ENCODE peak calls at places on chromosomes 7 and 10, in five cellular contexts. E, K, L, R and S are unnamed samples.

GRCh38 chr7:43721193-43721806 is 8.0 kb downstream of the COA1 start:
- DNase-seq in E (peak), K (peak), L (peak), R (no peak), S (peak)

GRCh38 chr10:61784354-61785131 is 117.0 kb upstream of the ARID5B start:
- DNase-seq in E (no peak), K (no peak), L (no peak), R (no peak), S (no peak)

GRCh38 chr10:113820507-113820906 is 33.4 kb downstream of the DCLRE1A start:
- DNase-seq in E (no peak), K (peak), L (no peak), R (no peak), S (no peak)

GRCh38 chr10:97596101-97597055 is 6.9 kb downstream of the C10orf62 start:
- DNase-seq in E (peak), K (no peak), L (no peak), R (no peak), S (peak)

GRCh38 chr10:129945941-129946760 is 17.9 kb downstream of the EBF3 start:
- DNase-seq in E (peak), K (no peak), L (no peak), R (no peak), S (no peak)

GRCh38 chr7:44103941-44104879 is at the start of gene AEBP1:
- DNase-seq in E (no peak), K (peak), L (peak), R (no peak), S (peak)

GRCh38 chr7:51545131-51545530 is 228.5 kb upstream of the COBL start:
- DNase-seq in E (no peak), K (no peak), L (no peak), R (no peak), S (no peak)

GRCh38 chr10:132493756-132494290 is 43.8 kb upstream of the INPP5A start:
- DNase-seq in E (no peak), K (no peak), L (no peak), R (no peak), S (no peak)

GRCh38 chr7:15972767-15973362 is 286.4 kb upstream of the MEOX2 start:
- DNase-seq in E (peak), K (no peak), L (no peak), R (no peak), S (peak)

GRCh38 chr10:100812978-100813377 is 67.6 kb downstream of the PAX2 start:
- DNase-seq in E (no peak), K (no peak), L (no peak), R (no peak), S (no peak)

GRCh38 chr10:35459449-35459847 is 123.1 kb downstream of the CCNY start:
- DNase-seq in E (no peak), K (no peak), L (no peak), R (no peak), S (no peak)
- H2AK5ac ChIP-seq in E (no peak), K (no peak), L (no peak), R (no peak), S (no peak)

DNA sequence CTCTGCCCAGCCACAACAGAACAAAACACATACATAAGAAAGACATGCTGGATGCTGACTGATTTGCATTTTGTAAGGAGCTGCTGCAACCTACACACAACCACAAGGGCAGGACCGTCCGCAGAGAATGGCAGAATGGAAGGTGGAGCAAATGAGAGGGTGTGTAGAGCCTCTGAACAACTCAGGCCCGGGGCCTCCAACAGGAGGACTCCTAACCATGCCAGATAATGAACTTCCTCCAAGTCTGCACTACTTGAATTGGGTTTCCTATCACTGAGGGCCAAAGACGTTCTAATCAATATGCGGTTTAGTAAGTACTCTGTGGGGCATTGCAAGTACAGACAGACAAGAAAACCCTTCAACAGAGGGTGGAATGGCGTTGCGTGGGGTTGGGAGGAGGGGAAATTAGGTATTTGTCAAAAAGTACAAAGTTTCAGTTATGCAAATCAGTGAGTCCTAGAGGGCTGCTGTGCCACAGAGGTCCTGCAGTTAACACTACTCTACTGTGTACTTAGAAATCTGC is 14.6 kb downstream of the VOPP1 start:
- DNase-seq in E (no peak), K (peak), L (no peak), R (no peak), S (no peak)
- H3K4me3 ChIP-seq in E (no peak), K (no peak), L (no peak), R (no peak), S (no peak)

GRCh38 chr7:47045169-47045568 is 536.7 kb downstream of the TNS3 start:
- DNase-seq in E (no peak), K (no peak), L (no peak), R (no peak), S (no peak)

GRCh38 chr7:47044620-47045019 is 537.3 kb downstream of the TNS3 start:
- DNase-seq in E (no peak), K (no peak), L (no peak), R (no peak), S (peak)

GRCh38 chr7:47047384-47047783 is 534.5 kb downstream of the TNS3 start:
- DNase-seq in E (no peak), K (no peak), L (no peak), R (no peak), S (no peak)

GRCh38 chr7:47046949-47047348 is 535.0 kb downstream of the TNS3 start:
- DNase-seq in E (no peak), K (peak), L (no peak), R (no peak), S (no peak)

DNA sequence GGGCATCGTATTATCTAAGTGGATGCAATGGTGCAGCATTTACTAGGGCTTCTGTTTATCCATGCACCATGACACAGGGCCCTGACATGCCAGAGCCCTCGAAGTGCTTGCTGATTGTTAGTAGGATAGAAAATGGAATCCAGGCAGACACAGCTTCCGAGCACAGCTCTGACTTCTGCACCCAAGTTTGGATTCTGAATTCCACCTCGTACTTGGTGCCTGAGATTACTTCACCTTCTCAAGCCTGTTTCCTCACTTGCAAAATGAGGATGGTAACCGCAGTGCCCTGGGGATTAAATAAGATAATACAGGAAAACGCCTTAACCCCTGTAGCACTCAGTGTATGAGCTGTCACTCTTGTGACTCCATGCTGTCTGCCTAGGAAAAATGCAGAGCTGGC is 536.3 kb downstream of the TNS3 start:
- DNase-seq in E (peak), K (no peak), L (no peak), R (no peak), S (peak)
- H2BK5ac ChIP-seq in E (no peak), K (no peak), L (no peak), R (no peak), S (no peak)

DNA sequence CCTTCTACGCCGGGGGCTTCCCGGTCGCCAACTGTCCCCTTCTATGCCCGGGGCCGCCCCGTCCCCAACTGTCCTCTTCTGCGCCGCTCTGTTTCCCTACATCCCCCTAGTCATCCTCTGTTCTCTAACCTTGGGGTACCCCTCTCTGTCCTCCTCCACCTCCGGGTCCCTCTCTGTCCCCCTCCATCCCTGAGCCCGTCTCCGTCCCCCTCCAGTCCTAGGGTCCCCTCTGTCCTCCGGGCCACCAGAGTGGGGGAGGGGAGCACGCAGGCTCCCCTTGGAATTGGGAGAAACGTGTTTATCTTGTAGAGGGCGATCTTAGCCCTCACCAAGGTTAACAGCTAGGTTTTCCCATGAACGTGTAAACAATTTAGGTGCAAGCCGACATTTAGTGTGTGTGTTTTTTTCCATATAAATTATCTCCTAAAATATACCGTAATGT is 861 bp upstream of the KLF6 start:
- DNase-seq in E (peak), K (peak), L (peak), R (no peak), S (peak)
- H2AK5ac ChIP-seq in E (peak), K (peak), L (peak), R (no peak), S (peak)

DNA sequence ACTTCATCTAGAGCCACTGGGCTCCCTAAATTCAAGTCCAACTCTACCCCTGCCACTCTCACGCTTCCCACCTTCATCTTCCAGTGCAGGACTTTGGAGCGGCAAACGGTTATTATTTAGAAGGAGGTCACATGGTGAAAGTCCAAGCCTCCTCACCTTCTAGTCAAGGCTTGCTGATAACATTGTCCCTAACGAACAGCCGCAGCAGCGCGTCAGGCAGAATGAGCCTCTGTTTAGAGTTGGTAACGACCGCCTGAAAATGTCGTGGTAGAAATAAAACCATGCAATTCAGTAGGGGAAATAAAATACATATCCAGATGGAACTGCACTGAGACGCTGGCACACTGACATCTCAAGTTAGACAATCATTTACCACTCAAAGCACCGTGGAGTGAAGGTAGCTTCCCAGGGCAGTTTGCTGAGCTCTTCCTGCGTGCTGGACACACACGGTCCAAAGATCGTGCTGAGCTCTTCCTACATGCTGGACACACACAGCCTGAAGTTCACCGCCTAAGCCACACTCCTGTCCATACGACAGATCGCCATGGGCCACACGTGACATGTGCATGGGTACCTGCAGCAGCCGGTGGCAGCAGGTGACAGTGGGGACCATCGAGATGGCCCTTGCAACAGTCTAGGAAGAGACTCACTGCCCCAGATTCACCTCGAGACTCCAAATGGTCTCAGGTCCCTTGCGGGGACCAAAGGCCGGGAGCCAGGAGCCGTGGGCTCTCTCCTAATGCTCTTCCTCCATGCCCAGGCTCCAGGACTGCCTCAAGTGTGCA is 323.5 kb downstream of the PTPRN2 start:
- DNase-seq in E (no peak), K (no peak), L (no peak), R (no peak), S (no peak)
- H3K4me3 ChIP-seq in E (no peak), K (no peak), L (no peak), R (no peak), S (no peak)

GRCh38 chr10:22682237-22683192 is 31.9 kb downstream of the PIP4K2A start:
- DNase-seq in E (peak), K (no peak), L (no peak), R (no peak), S (peak)
- H2BK5ac ChIP-seq in E (peak), K (no peak), L (no peak), R (no peak), S (no peak)

DNA sequence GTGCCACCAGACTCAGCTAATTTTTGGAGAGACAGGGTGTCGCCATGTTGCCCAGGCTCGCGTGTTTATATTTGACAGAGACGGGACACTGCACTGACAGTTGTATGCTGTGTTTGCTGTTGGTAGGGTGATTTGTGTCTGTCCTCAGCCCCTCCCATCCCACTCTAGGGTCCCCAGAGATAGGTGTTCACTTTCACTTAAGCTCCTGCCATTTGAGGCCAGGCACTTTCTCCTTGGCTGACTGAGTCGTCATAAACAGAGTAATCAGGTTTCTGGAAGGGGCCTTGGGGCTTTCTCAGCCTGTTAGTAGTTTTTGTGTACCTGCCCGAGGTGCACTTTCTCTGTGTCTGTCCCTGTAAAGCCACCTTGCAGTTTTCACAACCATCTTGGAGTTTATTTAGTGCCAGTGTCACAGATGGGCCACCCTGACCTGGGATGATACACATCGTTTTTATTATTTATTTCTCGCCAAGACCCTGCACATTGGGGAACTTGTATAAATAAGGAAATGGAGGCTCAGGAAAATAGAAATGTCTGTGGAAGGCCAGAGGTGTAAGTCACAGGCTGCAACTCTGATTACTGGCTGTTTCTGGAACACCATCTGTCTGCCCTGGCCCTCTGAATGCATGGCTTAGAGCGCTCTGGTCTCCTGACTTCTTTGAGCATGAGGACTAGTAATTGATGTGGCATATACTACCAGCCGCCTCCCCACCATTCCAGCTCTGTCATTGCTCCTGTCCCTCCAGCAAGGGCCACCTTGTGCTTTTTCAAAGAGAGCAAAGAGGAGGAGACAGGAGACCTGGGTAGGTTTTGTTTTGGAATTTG is 81.9 kb upstream of the PDCD4 start:
- DNase-seq in E (no peak), K (no peak), L (no peak), R (no peak), S (no peak)
- H2AK5ac ChIP-seq in E (peak), K (no peak), L (no peak), R (no peak), S (no peak)

GRCh38 chr7:24572421-24573007 is 738 bp upstream of the PALS2 start:
- DNase-seq in E (peak), K (no peak), L (no peak), R (no peak), S (peak)

GRCh38 chr7:24573008-24573553 is at the start of gene PALS2:
- DNase-seq in E (peak), K (peak), L (peak), R (no peak), S (peak)

GRCh38 chr7:24570983-24571382 is 2.3 kb upstream of the PALS2 start:
- DNase-seq in E (no peak), K (no peak), L (no peak), R (no peak), S (no peak)

GRCh38 chr7:24573554-24574338 is 494 bp downstream of the PALS2 start:
- DNase-seq in E (peak), K (peak), L (peak), R (no peak), S (peak)

DNA sequence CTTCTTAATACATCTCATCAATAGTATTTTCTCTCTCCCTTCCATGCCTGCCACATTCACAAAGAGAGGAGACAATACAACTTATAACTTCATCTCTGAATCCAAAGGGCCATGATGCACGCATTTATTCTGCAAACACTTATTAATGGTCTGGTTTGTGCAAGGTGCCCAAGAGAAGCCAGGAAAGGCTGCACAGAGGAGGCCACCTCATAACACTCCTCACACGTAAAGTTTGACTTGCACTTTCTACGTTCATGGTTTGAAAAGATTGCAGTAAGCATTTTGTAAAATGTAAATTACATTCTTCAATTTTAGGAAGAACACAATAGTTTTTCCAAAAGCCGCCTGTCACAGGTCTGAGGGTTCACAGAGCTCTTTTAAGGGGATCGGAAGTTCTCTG is 1.2 kb upstream of the PALS2 start:
- DNase-seq in E (no peak), K (no peak), L (no peak), R (no peak), S (no peak)
- H3K4me3 ChIP-seq in E (no peak), K (no peak), L (no peak), R (no peak), S (peak)